ENCODE peak calls at places on chromosomes 4 and X, in four cellular contexts. G is activated CD4-positive, alpha-beta T cell treated with anti-CD3 and anti-CD28 coated beads for 1 hour; I is stimulated activated naive CD4-positive, alpha-beta T cell treated with Interleukin-2 at 50 U/mL for 16 hours; X is AG08395. H is an unnamed sample.

GRCh38 chrX:123648028-123648810 is 84.6 kb downstream of the THOC2 start:
- DNase-seq in G (no peak), I (no peak), X (no peak), H (peak; percentile 44)

GRCh38 chr4:13536607-13537006 is 7.7 kb downstream of the NKX3-2 start:
- DNase-seq in G (no peak), I (no peak), X (peak; percentile 1), H (no peak)

GRCh38 chr4:20219526-20219925 is 32.2 kb upstream of the SLIT2 start:
- DNase-seq in G (no peak), I (no peak), X (no peak), H (no peak)

GRCh38 chrX:18833071-18833731 is 125.8 kb downstream of the PPEF1 start:
- DNase-seq in G (no peak), I (no peak), X (peak; percentile 10), H (peak; percentile 73)

GRCh38 chr4:46196086-46196485 is 72.2 kb upstream of the GABRG1 start:
- DNase-seq in G (no peak), I (no peak), X (no peak), H (no peak)

GRCh38 chrX:17859609-17860178 is 1.4 kb downstream of the RAI2 start:
- DNase-seq in G (no peak), I (no peak), X (no peak), H (no peak)

GRCh38 chr4:187550256-187550950 is 445.2 kb upstream of the ZFP42 start:
- DNase-seq in G (no peak), I (no peak), X (peak; percentile 11), H (no peak)

GRCh38 chrX:131854586-131854985 is 168.5 kb upstream of the STK26 start:
- DNase-seq in G (no peak), I (no peak), X (no peak), H (no peak)

GRCh38 chrX:110402091-110402854 is 43.6 kb downstream of the RTL9 start:
- DNase-seq in G (no peak), I (no peak), X (peak; percentile 73), H (peak; percentile 64)

GRCh38 chrX:30657542-30658238 is 4.5 kb downstream of the GK start:
- DNase-seq in G (no peak), I (no peak), X (no peak), H (no peak)

GRCh38 chr4:70280567-70280966 is 38.2 kb downstream of the CSN3 start:
- DNase-seq in G (no peak), I (no peak), X (no peak), H (no peak)

GRCh38 chr4:114015444-114015899 is 36.0 kb upstream of the ARSJ start:
- DNase-seq in G (no peak), I (no peak), X (peak; percentile 92), H (no peak)

GRCh38 chr4:154559141-154559841 is 3.5 kb upstream of the FGB start:
- DNase-seq in G (no peak), I (no peak), X (peak; percentile 45), H (no peak)

GRCh38 chr4:94540476-94540875 is 88.7 kb downstream of the PDLIM5 start:
- DNase-seq in G (no peak), I (no peak), X (no peak), H (no peak)

GRCh38 chr4:97924341-97924958 is 218.8 kb downstream of the STPG2 start:
- DNase-seq in G (no peak), I (no peak), X (no peak), H (no peak)

GRCh38 chrX:140572724-140573123 is 67.9 kb upstream of the SOX3 start:
- DNase-seq in G (no peak), I (no peak), X (peak; percentile 18), H (peak; percentile 10)

H was measured in right cardiac atrium.